ENCODE peak calls at places on chromosomes 13 and 19, in four cellular contexts. L, B, Z and R are unnamed samples.

GRCh38 chr13:74969419-74969818 is 512.5 kb downstream of the TBC1D4 start:
- DNase-seq in L (no peak), B (no peak), Z (no peak), R (no peak)

GRCh38 chr13:45989607-45990006 is 62.9 kb downstream of the ZC3H13 start:
- DNase-seq in L (no peak), B (no peak), Z (no peak), R (no peak)

GRCh38 chr13:89923731-89924130 is 1423.8 kb upstream of the MIR17HG start:
- DNase-seq in L (no peak), B (no peak), Z (no peak), R (no peak)

GRCh38 chr13:113880651-113881611 is 17.1 kb upstream of the GAS6 start:
- DNase-seq in L (no peak), B (no peak), Z (no peak), R (no peak)

GRCh38 chr13:51614350-51614786 is 30.1 kb downstream of the WDFY2 start:
- DNase-seq in L (no peak), B (peak; percentile 85), Z (peak; percentile 56), R (no peak)

GRCh38 chr19:14167013-14167593 is 30.7 kb upstream of the ASF1B start:
- DNase-seq in L (no peak), B (no peak), Z (no peak), R (no peak)

GRCh38 chr13:24161010-24161775 is 673 bp downstream of the SPATA13 start:
- DNase-seq in L (peak; percentile 7), B (peak; percentile 17), Z (no peak), R (peak; percentile 54)

GRCh38 chr19:39679056-39679790 is 23.5 kb downstream of the LGALS16 start:
- DNase-seq in L (no peak), B (no peak), Z (peak; percentile 86), R (peak; percentile 5)

GRCh38 chr19:1324792-1325567 is 39.3 kb downstream of the EFNA2 start:
- DNase-seq in L (peak; percentile 88), B (peak; percentile 18), Z (no peak), R (peak; percentile 52)

GRCh38 chr19:58554494-58555368 is at the start of gene CHMP2A:
- DNase-seq in L (peak; percentile 89), B (peak; percentile 98), Z (peak; percentile 85), R (peak; percentile 95)

GRCh38 chr19:862529-863304 is 3.3 kb downstream of the CFD start:
- DNase-seq in L (peak; percentile 81), B (peak; percentile 58), Z (peak; percentile 12), R (no peak)

GRCh38 chr13:90717451-90717936 is 630.0 kb upstream of the MIR17HG start:
- DNase-seq in L (no peak), B (no peak), Z (no peak), R (no peak)

GRCh38 chr19:48196933-48197665 is 26.6 kb downstream of the ZSWIM9 start:
- DNase-seq in L (peak; percentile 29), B (peak; percentile 23), Z (no peak), R (no peak)

DNA sequence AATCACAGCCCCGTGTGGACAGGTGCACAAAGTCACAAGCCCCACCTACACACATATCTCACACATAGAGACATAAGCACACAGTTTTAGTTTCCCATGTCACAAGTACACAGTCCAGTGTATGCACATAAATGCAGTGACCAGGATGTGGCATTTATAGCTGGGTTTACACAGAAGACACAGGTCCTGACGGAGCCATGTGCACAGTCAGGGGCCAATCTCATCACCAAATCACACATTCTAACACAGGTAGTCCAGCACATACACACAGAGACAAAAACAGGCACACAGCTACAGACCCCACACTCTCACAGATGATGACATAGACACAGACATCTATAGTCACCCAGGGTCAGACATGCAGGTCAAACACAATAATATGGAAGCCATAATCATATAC is 2.2 kb downstream of the NUMBL start:
- DNase-seq in L (no peak), B (no peak), Z (no peak), R (no peak)
- TF ChIP-seq SPI1 in L (no peak), B (no peak), Z (no peak), R (no peak)

GRCh38 chr13:102322211-102322610 is 79.6 kb downstream of the FGF14 start:
- DNase-seq in L (no peak), B (no peak), Z (no peak), R (no peak)

GRCh38 chr13:102316732-102317131 is 85.1 kb downstream of the FGF14 start:
- DNase-seq in L (no peak), B (no peak), Z (no peak), R (no peak)

GRCh38 chr13:102312841-102313240 is 89.0 kb downstream of the FGF14 start:
- DNase-seq in L (no peak), B (no peak), Z (no peak), R (no peak)

GRCh38 chr13:102318233-102318632 is 83.6 kb downstream of the FGF14 start:
- DNase-seq in L (no peak), B (no peak), Z (no peak), R (no peak)

DNA sequence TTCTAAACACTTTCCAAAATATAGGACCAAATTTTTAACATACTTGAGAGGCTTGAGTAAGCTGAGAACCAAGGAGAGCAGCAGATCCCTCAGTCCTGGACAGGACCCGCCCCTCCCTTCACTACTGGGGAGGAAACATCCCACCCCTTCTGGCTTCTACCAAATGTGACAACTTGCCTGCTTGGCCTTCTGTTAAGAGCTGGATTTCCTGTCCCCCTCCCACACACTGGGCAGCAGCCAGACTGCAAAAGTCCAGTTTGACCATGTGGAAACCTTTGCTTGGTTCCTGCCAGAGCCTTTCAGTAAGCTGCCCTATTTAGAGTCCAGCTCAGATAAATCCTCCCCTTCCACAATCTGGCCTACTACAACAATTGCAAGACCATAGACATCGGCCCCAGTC is 84.3 kb downstream of the FGF14 start:
- DNase-seq in L (no peak), B (no peak), Z (no peak), R (no peak)
- TF ChIP-seq SPI1 in L (no peak), B (no peak), Z (no peak), R (no peak)

DNA sequence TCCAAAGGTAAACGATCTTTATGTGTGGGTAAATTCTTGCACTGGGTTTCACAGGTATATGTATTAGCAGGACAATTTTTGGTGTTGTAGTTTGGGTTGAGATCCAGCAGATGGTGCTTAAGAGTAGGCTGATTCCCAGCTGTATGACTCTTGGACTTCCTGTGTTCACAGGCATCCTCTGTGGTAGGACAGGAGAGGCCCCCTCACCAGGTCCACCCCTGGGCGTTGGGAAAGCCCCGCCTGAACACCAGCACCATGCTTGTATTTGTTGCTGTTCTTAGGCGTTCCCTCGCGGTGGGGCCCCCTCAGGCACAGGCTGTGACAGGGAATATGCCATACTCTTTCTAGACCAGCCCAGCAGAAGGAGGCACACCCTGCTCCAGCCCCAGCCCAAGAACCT is 49.5 kb upstream of the PCDH17 start:
- DNase-seq in L (no peak), B (no peak), Z (no peak), R (no peak)
- TF ChIP-seq SPI1 in L (no peak), B (no peak), Z (no peak), R (no peak)

GRCh38 chr13:96053003-96053703 is at the start of gene UGGT2:
- DNase-seq in L (peak; percentile 92), B (peak; percentile 93), Z (peak; percentile 64), R (peak; percentile 92)
- TF ChIP-seq SPI1 in L (no peak), B (peak; percentile 11), Z (peak; percentile 15), R (no peak)

DNA sequence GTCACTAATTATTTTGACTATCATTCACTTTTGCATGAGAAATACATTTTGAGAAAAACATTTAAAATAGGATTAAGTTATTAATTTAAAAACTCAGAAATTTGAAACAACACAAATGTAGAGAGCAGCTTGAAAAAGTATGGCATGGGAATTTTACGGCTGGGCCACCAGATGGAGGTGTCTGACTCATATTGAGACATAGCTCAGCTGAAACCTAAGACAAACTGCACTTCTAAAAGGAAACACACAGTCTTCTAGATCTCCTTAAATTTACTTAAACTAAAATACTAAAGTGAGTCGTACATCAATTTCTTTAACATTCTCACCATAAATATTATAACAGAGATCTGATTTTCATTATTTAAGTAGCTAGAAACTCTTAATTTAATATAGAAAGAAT is 41.9 kb upstream of the POSTN start:
- DNase-seq in L (no peak), B (no peak), Z (no peak), R (no peak)
- TF ChIP-seq SPI1 in L (no peak), B (no peak), Z (no peak), R (no peak)

GRCh38 chr19:18265611-18265981 is 8.7 kb downstream of the IQCN start:
- DNase-seq in L (no peak), B (no peak), Z (no peak), R (no peak)
- TF ChIP-seq SPI1 in L (no peak), B (no peak), Z (no peak), R (no peak)

GRCh38 chr19:17841810-17842662 is 5.7 kb downstream of the JAK3 start:
- DNase-seq in L (peak; percentile 99), B (no peak), Z (no peak), R (peak; percentile 73)
- TF ChIP-seq SPI1 in L (peak; percentile 78), B (no peak), Z (no peak), R (no peak)

GRCh38 chr13:48160879-48161278 is 66.0 kb upstream of the MED4 start:
- DNase-seq in L (no peak), B (no peak), Z (no peak), R (no peak)
- TF ChIP-seq SPI1 in L (no peak), B (no peak), Z (no peak), R (no peak)

DNA sequence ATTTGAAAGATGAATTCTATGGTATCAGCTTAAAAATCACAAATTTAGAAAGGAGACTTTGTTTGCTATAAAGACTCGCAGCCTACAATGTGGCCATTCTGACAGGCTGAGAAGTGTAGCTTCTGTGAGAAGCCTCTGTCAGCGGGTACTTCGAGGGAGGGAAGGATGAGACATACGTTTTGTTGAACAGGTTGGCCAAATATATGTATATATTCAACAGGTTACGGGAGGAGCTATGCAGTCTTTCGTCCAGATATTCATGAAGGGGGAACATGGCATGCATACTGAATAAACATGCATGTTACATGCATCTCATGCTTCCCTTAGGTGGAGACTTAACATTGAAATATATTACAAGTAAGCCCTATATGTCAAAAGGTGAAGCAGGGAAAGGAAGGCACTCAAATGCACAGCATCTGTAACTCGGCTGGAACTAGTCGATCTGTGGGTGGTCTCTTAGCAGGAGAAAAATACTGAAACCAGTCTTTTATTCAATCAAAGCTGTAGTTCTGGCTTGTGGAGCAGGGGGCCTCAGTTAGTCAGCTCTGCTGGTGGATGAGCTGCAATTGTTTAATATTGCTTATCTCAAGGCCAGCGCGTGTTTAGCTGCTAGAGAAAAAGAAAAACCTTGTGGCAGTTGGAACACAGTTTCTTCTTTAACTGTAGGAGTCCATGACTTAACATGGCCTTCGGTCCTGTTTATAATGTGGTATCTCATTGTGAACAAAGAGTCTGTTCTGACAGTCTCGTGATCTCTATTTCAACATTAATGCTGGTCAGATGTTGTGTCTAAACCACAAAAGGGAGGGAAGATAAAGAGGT is 94.3 kb downstream of the FAM216B start:
- DNase-seq in L (no peak), B (no peak), Z (no peak), R (no peak)
- TF ChIP-seq SPI1 in L (no peak), B (no peak), Z (no peak), R (no peak)